ENCODE peak calls at places on chromosomes 6 and 20, in seven cellular contexts. T is neuronal stem cell, G is trophoblast cell, X is IMR-90, M is H1, D is H9, J is mesendoderm. O is an unnamed sample. For H3K27me3, the result is how much of the 10 kb centered on the place peaks cover.

GRCh38 chr6:142562865-142563264 is 261.1 kb downstream of the ADGRG6 start:
- DNase-seq in M (no peak), X (no peak), G (no peak), D (no peak), T (no peak), J (no peak), O (no peak)

GRCh38 chr6:22113046-22113766 is 183.6 kb downstream of the PRL start:
- DNase-seq in M (no peak), T (no peak), D (no peak), X (peak), J (no peak), G (peak), O (peak)

GRCh38 chr20:1918766-1919165 is 23.6 kb downstream of the SIRPA start:
- DNase-seq in T (no peak), M (no peak), G (no peak), J (no peak), X (no peak), D (no peak), O (no peak)

GRCh38 chr6:55069132-55069781 is 105.1 kb upstream of the HCRTR2 start:
- DNase-seq in T (peak), D (peak), X (peak), J (peak), G (peak), M (peak), O (peak)

GRCh38 chr6:105278035-105278434 is 98.2 kb upstream of the POPDC3 start:
- DNase-seq in D (no peak), J (no peak), X (no peak), M (no peak), G (no peak), T (no peak), O (no peak)

GRCh38 chr20:61926796-61927192 is 138.9 kb downstream of the TAF4 start:
- DNase-seq in G (no peak), J (no peak), X (no peak), T (no peak), D (no peak), M (no peak), O (no peak)

GRCh38 chr6:11231564-11232176 is 798 bp downstream of the NEDD9 start:
- DNase-seq in X (no peak), J (no peak), M (no peak), D (no peak), T (no peak), G (peak), O (no peak)

GRCh38 chr6:130202782-130203181 is 20.0 kb downstream of the SAMD3 start:
- DNase-seq in M (peak), T (no peak), G (no peak), J (peak), D (peak), X (no peak), O (no peak)

GRCh38 chr20:3505148-3505547 is 34.3 kb downstream of the ATRN start:
- DNase-seq in D (no peak), X (no peak), J (no peak), M (no peak), G (no peak), T (no peak), O (no peak)

GRCh38 chr6:167806061-167806700 is 20.5 kb upstream of the AFDN start:
- DNase-seq in M (no peak), G (no peak), J (no peak), X (no peak), D (no peak), T (no peak), O (no peak)

GRCh38 chr6:149934249-149935156 is 7.3 kb upstream of the ULBP2 start:
- DNase-seq in G (peak), X (peak), T (peak), J (peak), M (no peak), D (no peak), O (peak)

GRCh38 chr20:44843863-44844262 is 33.5 kb upstream of the RIMS4 start:
- DNase-seq in D (no peak), M (no peak), J (no peak), G (no peak), X (no peak), T (no peak), O (no peak)
- H4K8ac ChIP-seq in D (no peak), M (peak), J (no peak), G (no peak), X (no peak), T (no peak), O (no peak)

DNA sequence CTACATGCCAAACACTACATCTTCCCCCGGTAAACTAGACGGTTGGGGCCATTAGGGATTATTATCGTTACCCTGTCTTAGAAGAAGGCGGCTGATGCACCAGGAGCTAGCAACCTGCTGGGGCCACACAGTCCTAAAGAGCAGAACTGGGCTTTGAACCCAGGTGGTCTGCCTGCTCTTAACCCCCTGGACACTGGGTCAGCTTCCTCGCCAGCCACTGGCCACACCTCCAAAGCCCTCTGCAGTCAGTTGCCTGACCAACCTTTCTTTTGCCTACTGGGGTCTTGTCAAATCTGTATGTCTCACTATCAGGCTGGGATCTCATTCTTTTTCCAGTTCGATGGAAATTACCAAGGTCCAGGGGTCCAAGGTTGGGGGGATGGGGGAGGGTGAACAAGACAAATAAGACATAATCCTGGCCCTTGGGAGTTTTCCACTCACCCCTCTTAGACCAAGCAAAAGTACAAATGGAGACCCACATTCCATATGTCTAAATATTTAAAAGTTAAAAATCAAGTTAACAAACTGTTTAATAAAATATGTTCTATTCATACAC is 34.0 kb upstream of the FOXP4 start:
- DNase-seq in X (no peak), D (no peak), T (no peak), G (no peak), M (no peak), J (no peak), O (no peak)
- H3K27me3 ChIP-seq in X (half or more), D (under half), T (under half), G (under half), M (under half), J (under half), O (half or more)

GRCh38 chr6:3713266-3713665 is 38.2 kb downstream of the PXDC1 start:
- DNase-seq in G (no peak), X (no peak), J (no peak), D (no peak), T (no peak), M (no peak), O (no peak)
- H4K8ac ChIP-seq in G (peak), X (no peak), J (no peak), D (no peak), T (no peak), M (no peak), O (no peak)

DNA sequence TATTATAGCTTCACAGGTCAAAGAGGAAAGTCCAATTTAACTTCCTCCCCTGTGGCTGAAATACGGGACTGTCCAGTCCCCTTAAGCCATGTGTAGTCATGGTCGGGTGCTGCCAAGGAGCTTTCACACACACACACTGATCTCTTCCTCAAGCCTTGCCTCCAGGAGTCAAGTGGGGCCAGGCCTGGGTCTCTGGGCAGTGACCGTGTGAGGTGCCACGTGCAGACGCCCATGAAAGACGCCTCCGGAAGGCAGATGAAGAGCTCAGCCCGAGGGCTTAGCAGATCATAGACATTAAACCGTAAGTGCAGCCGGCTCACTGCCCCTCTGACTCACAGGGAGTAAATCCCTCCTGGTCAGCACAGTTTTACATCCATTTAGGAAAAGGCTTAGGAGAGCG is 4.2 kb downstream of the GABRR2 start:
- DNase-seq in X (no peak), D (no peak), T (no peak), G (peak), J (peak), M (no peak), O (peak)
- H3K27me3 ChIP-seq in X (under half), D (under half), T (under half), G (under half), J (under half), M (under half), O (under half)

GRCh38 chr20:13268943-13269342 is 47.9 kb downstream of the ISM1 start:
- DNase-seq in X (no peak), D (no peak), T (no peak), G (no peak), M (no peak), J (no peak), O (no peak)

GRCh38 chr20:13264902-13265301 is 43.8 kb downstream of the ISM1 start:
- DNase-seq in M (no peak), J (no peak), X (no peak), D (no peak), G (no peak), T (no peak), O (no peak)

GRCh38 chr20:13270211-13270610 is 49.1 kb downstream of the ISM1 start:
- DNase-seq in G (no peak), X (no peak), J (no peak), M (no peak), D (no peak), T (no peak), O (no peak)

GRCh38 chr20:13265941-13266340 is 44.9 kb downstream of the ISM1 start:
- DNase-seq in M (no peak), G (no peak), X (no peak), J (peak), T (no peak), D (no peak), O (no peak)

GRCh38 chr20:13267231-13267630 is 46.2 kb downstream of the ISM1 start:
- DNase-seq in M (no peak), D (no peak), X (no peak), T (no peak), G (no peak), J (peak), O (no peak)
- H4K8ac ChIP-seq in M (no peak), D (no peak), X (no peak), T (no peak), G (no peak), J (no peak), O (no peak)

GRCh38 chr6:53313784-53314382 is 34.9 kb downstream of the ELOVL5 start:
- DNase-seq in J (no peak), M (no peak), D (no peak), T (no peak), G (no peak), X (peak), O (peak)
- H3K27me3 ChIP-seq in J (under half), M (under half), D (under half), T (under half), G (under half), X (under half), O (under half)

GRCh38 chr6:134394905-134395304 is 77.0 kb upstream of the SGK1 start:
- DNase-seq in J (no peak), G (no peak), X (no peak), D (no peak), M (no peak), T (no peak), O (no peak)
- H4K8ac ChIP-seq in J (no peak), G (no peak), X (no peak), D (no peak), M (no peak), T (no peak), O (no peak)

GRCh38 chr20:10662151-10662550 is 11.6 kb downstream of the JAG1 start:
- DNase-seq in T (no peak), X (no peak), G (no peak), M (no peak), D (peak), J (peak), O (no peak)
- H3K27me3 ChIP-seq in T (under half), X (under half), G (under half), M (under half), D (under half), J (under half), O (under half)

GRCh38 chr20:41638459-41638858 is 20.3 kb upstream of the CHD6 start:
- DNase-seq in M (no peak), T (no peak), G (no peak), X (no peak), D (no peak), J (no peak), O (no peak)
- H4K8ac ChIP-seq in M (no peak), T (no peak), G (no peak), X (no peak), D (no peak), J (no peak), O (no peak)